ENCODE peak calls at places on chromosome 14, in nine cellular contexts. A, H, S, R, C, W, L, O and Q are unnamed samples.

GRCh38 chr14:34699873-34700621 is 14.3 kb downstream of the CFL2 start:
- ATAC-seq in S (no peak), H (peak), R (no peak), L (peak), C (peak), W (peak), A (no peak), O (peak), Q (peak)

GRCh38 chr14:35134329-35135123 is 12.2 kb downstream of the PRORP start:
- ATAC-seq in C (no peak), R (no peak), S (no peak), H (no peak), O (peak), W (no peak), L (peak), A (peak), Q (no peak)

GRCh38 chr14:35829449-35829848 is 3.3 kb downstream of the BRMS1L start:
- ATAC-seq in C (no peak), A (no peak), L (no peak), S (no peak), H (no peak), R (no peak), W (no peak), O (no peak), Q (no peak)

GRCh38 chr14:75522224-75522764 is at the start of gene BATF:
- ATAC-seq in H (no peak), A (peak), S (no peak), R (peak), O (no peak), W (peak), L (no peak), C (no peak), Q (peak)

GRCh38 chr14:68191567-68192321 is 372.2 kb downstream of the RAD51B start:
- ATAC-seq in S (no peak), H (peak), A (no peak), C (peak), R (peak), O (no peak), L (peak), W (peak), Q (peak)

GRCh38 chr14:77557391-77557790 is 58.8 kb upstream of the ISM2 start:
- ATAC-seq in H (no peak), C (no peak), A (no peak), O (no peak), W (no peak), L (no peak), S (no peak), R (no peak), Q (no peak)

GRCh38 chr14:71395151-71395604 is 487.9 kb downstream of the PCNX1 start:
- ATAC-seq in C (no peak), H (no peak), S (no peak), L (no peak), W (no peak), A (no peak), O (no peak), R (peak), Q (no peak)

GRCh38 chr14:55136868-55137785 is 8.1 kb downstream of the LGALS3 start:
- ATAC-seq in A (peak), C (no peak), R (no peak), O (peak), L (no peak), S (peak), W (peak), H (no peak), Q (peak)

GRCh38 chr14:50823763-50824636 is 7.0 kb downstream of the NIN start:
- ATAC-seq in R (peak), S (no peak), W (no peak), C (no peak), L (no peak), O (peak), H (no peak), A (no peak), Q (no peak)

GRCh38 chr14:24741871-24742270 is 107.9 kb upstream of the GZMB start:
- ATAC-seq in O (no peak), L (no peak), S (no peak), A (no peak), C (no peak), W (no peak), H (no peak), R (no peak), Q (no peak)

GRCh38 chr14:105267820-105268548 is 19.7 kb downstream of the BTBD6 start:
- ATAC-seq in S (no peak), C (peak), R (no peak), W (no peak), H (peak), L (peak), O (no peak), A (peak), Q (no peak)

GRCh38 chr14:92937229-92937937 is 14.4 kb downstream of the CHGA start:
- ATAC-seq in O (no peak), R (peak), W (no peak), S (peak), C (peak), L (no peak), A (no peak), H (peak), Q (no peak)

GRCh38 chr14:104328607-104329006 is 190.2 kb downstream of the KIF26A start:
- ATAC-seq in S (no peak), A (no peak), C (no peak), H (no peak), L (no peak), O (no peak), R (no peak), W (no peak), Q (no peak)

GRCh38 chr14:62077676-62078261 is 315.5 kb downstream of the SNAPC1 start:
- ATAC-seq in C (no peak), S (no peak), H (no peak), A (no peak), W (no peak), L (no peak), R (peak), O (no peak), Q (no peak)

GRCh38 chr14:67557656-67558055 is 24.6 kb downstream of the PLEKHH1 start:
- ATAC-seq in L (no peak), S (no peak), H (no peak), W (no peak), C (no peak), A (no peak), R (no peak), O (no peak), Q (no peak)

GRCh38 chr14:97706814-97707213 is 909.6 kb downstream of the VRK1 start:
- ATAC-seq in O (no peak), S (no peak), R (peak), H (no peak), C (no peak), W (peak), L (no peak), A (peak), Q (no peak)

GRCh38 chr14:61388173-61388975 is 67.0 kb downstream of the PRKCH start:
- ATAC-seq in W (peak), A (peak), S (no peak), O (no peak), C (no peak), L (no peak), R (peak), H (peak), Q (no peak)

GRCh38 chr14:22482085-22482694 is 106.8 kb downstream of the DAD1 start:
- ATAC-seq in R (peak), O (no peak), C (no peak), L (no peak), S (no peak), W (no peak), A (peak), H (no peak), Q (no peak)

GRCh38 chr14:69693145-69693544 is 73.8 kb upstream of the SRSF5 start:
- ATAC-seq in L (no peak), A (peak), H (no peak), O (peak), C (no peak), W (peak), S (no peak), R (peak), Q (peak)

GRCh38 chr14:54172562-54172961 is 215.9 kb upstream of the BMP4 start:
- ATAC-seq in O (no peak), W (no peak), L (no peak), H (no peak), R (no peak), C (no peak), A (no peak), S (no peak), Q (no peak)

GRCh38 chr14:74917200-74917543 is 5.9 kb downstream of the RPS6KL1 start:
- ATAC-seq in A (peak), O (no peak), R (no peak), H (no peak), S (no peak), C (no peak), W (no peak), L (no peak), Q (no peak)

GRCh38 chr14:105058521-105059034 is 6.7 kb downstream of the GPR132 start:
- ATAC-seq in L (no peak), H (no peak), S (no peak), O (no peak), R (no peak), W (no peak), A (no peak), C (no peak), Q (no peak)

GRCh38 chr14:66403183-66403582 is 83.0 kb upstream of the CCDC196 start:
- ATAC-seq in L (peak), W (peak), A (peak), C (peak), S (no peak), H (peak), O (peak), R (peak), Q (no peak)

GRCh38 chr14:68377459-68377858 is 415.4 kb downstream of the ZFP36L1 start:
- ATAC-seq in S (peak), H (no peak), L (peak), W (peak), C (no peak), R (peak), A (peak), O (peak), Q (peak)

GRCh38 chr14:29558516-29558915 is 369.1 kb downstream of the PRKD1 start:
- ATAC-seq in H (no peak), W (no peak), O (peak), L (no peak), R (no peak), C (no peak), S (no peak), A (no peak), Q (no peak)

GRCh38 chr14:29548948-29549370 is 378.7 kb downstream of the PRKD1 start:
- ATAC-seq in H (peak), R (peak), L (peak), W (peak), A (peak), C (peak), O (peak), S (peak), Q (peak)

GRCh38 chr14:29554335-29554734 is 373.3 kb downstream of the PRKD1 start:
- ATAC-seq in W (no peak), H (no peak), R (no peak), A (no peak), L (no peak), O (no peak), S (no peak), C (no peak), Q (no peak)

GRCh38 chr14:29553427-29553826 is 374.2 kb downstream of the PRKD1 start:
- ATAC-seq in R (no peak), C (no peak), S (no peak), A (no peak), L (no peak), W (no peak), H (no peak), O (no peak), Q (no peak)
- TF ChIP-seq POLR2A in R (no peak), C (no peak), S (no peak), A (no peak), L (no peak), W (no peak), H (no peak), O (no peak), Q (no peak)

DNA sequence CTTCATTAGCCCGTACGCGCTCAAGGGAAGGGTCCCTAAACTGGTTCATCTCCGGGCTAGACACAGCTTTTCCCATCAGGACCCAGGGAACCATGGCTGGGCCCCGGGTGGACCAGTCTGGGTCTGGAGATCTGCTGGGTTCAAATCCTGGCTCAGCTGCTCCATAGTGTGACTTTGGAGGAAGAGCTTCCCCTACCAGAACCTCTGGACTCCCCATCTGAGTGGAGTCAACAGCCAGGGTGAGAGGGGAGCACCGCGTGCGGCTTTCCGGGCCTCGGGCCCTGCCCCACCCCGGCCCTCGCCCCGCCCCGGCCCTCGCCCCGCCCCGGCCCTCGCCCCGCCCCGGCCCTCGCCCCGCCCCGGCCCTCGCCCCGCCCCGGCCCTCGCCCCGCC is 41.2 kb downstream of the BEGAIN start:
- ATAC-seq in O (no peak), C (no peak), A (peak), R (peak), H (peak), L (no peak), W (peak), S (peak), Q (peak)
- H3K27ac ChIP-seq in O (no peak), C (no peak), A (no peak), R (no peak), H (peak), L (no peak), W (peak), S (peak), Q (peak)

DNA sequence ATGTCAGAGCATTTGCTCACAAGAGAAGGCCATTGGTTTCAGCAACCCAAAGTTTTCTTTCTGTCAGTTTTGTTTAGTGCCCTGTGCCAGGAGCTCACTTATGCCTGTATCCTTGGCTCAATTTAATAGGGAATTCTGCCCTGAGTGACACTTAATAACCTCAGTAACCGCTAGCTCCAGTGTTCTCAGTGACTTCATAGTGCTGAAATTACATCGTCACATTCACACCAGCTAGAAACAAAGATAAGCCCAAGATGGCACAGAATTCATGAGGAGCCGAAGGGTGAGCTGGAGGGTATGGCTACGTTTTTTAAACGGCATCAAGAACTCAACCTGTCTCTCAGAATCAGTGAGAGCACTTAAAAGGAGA is 37.1 kb downstream of the PTGER2 start:
- ATAC-seq in O (peak), S (no peak), W (peak), A (peak), C (peak), H (no peak), L (no peak), R (no peak), Q (peak)
- H3K4me3 ChIP-seq in O (no peak), S (no peak), W (no peak), A (no peak), C (no peak), H (no peak), L (no peak), R (no peak), Q (no peak)

DNA sequence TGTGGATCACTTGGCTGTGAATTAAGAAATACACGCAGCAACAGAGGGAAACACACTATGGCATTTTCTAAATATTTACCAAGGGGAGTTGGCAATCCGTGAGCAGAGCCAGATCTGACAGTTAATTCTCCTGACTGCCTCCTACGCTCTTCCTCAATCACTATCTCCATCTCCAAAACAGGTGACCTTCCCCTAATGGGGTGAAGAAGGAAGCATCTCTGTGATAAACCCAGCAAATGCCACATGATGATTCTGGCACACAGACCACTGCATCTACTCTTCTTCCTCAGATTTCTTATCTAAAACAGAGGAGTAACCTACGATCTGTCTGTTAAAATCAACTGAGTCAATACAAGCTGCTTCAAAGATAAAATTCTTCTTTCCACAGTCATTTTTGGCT is 4.4 kb downstream of the SPTB start:
- ATAC-seq in L (no peak), O (no peak), C (no peak), A (no peak), W (no peak), R (no peak), S (no peak), H (no peak), Q (no peak)
- TF ChIP-seq POLR2A in L (no peak), O (no peak), C (no peak), A (no peak), W (no peak), R (no peak), S (no peak), H (no peak), Q (no peak)

DNA sequence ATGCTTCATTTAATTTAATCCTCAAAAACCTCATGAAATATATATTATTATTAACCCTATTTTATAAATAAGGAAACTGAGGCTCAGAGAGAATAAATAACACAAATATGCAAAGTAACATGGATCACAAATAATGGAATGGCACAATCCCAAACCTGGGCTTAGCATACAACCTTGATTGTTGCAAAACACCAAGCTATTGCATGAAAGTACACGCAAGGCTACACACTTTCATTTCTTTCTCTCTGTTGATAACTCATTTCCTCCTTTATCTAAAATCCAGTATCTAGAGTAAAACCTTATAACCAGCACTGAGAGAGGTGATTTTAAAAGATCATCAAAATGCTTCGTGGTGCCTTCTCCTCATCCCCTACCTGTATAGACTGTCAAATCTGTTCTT is 2.8 kb upstream of the DAAM1 start:
- ATAC-seq in R (no peak), O (no peak), H (no peak), C (no peak), S (no peak), A (no peak), L (no peak), W (no peak), Q (no peak)
- H3K27ac ChIP-seq in R (no peak), O (no peak), H (no peak), C (no peak), S (no peak), A (no peak), L (no peak), W (no peak), Q (no peak)

GRCh38 chr14:65206078-65206447 is 103.7 kb upstream of the MAX start:
- ATAC-seq in H (no peak), O (no peak), A (no peak), R (no peak), L (no peak), C (no peak), W (no peak), S (no peak), Q (no peak)
- H3K4me3 ChIP-seq in H (no peak), O (no peak), A (no peak), R (peak), L (no peak), C (no peak), W (no peak), S (no peak), Q (no peak)